ENCODE peak calls at places on chromosomes 7 and 10, in seven cellular contexts. One of them, this sample, is unnamed.
A peak's percentile ranks its signal among the peaks of the same experiment; 100 is the strongest.

GRCh38 chr7:104536956-104537355 is 208.6 kb downstream of the LHFPL3 start:
- DNase-seq in mesendoderm: no peak
- DNase-seq in aorta: no peak
- DNase-seq in RWPE2: no peak
- DNase-seq in upper lobe of right lung: no peak
- DNase-seq in hepatocyte: no peak
- DNase-seq in colonic mucosa: no peak
- DNase-seq in this sample: no peak

GRCh38 chr7:41705109-41705871 is 2.4 kb upstream of the INHBA start:
- DNase-seq in colonic mucosa: peak; percentile 87
- DNase-seq in mesendoderm: peak; percentile 92
- DNase-seq in hepatocyte: peak; percentile 95
- DNase-seq in RWPE2: peak; percentile 90
- DNase-seq in upper lobe of right lung: peak; percentile 95
- DNase-seq in aorta: peak; percentile 93
- DNase-seq in this sample: peak; percentile 30

GRCh38 chr7:42461537-42461936 is 224.5 kb upstream of the GLI3 start:
- DNase-seq in hepatocyte: no peak
- DNase-seq in upper lobe of right lung: no peak
- DNase-seq in colonic mucosa: no peak
- DNase-seq in aorta: no peak
- DNase-seq in mesendoderm: no peak
- DNase-seq in RWPE2: no peak
- DNase-seq in this sample: no peak

GRCh38 chr7:141389423-141389822 is 161.8 kb upstream of the AGK start:
- DNase-seq in colonic mucosa: no peak
- DNase-seq in upper lobe of right lung: no peak
- DNase-seq in mesendoderm: no peak
- DNase-seq in aorta: no peak
- DNase-seq in hepatocyte: no peak
- DNase-seq in RWPE2: no peak
- DNase-seq in this sample: no peak

GRCh38 chr7:150403376-150404171 is 24.4 kb downstream of the ZNF775 start:
- DNase-seq in RWPE2: no peak
- DNase-seq in upper lobe of right lung: peak; percentile 57
- DNase-seq in aorta: no peak
- DNase-seq in mesendoderm: no peak
- DNase-seq in colonic mucosa: no peak
- DNase-seq in hepatocyte: peak; percentile 6
- DNase-seq in this sample: no peak

GRCh38 chr10:86443936-86444335 is 77.3 kb upstream of the GRID1 start:
- DNase-seq in upper lobe of right lung: no peak
- DNase-seq in aorta: no peak
- DNase-seq in mesendoderm: no peak
- DNase-seq in RWPE2: no peak
- DNase-seq in hepatocyte: no peak
- DNase-seq in colonic mucosa: no peak
- DNase-seq in this sample: no peak

GRCh38 chr7:46864711-46865110 is 717.2 kb downstream of the TNS3 start:
- DNase-seq in RWPE2: no peak
- DNase-seq in hepatocyte: no peak
- DNase-seq in upper lobe of right lung: no peak
- DNase-seq in aorta: no peak
- DNase-seq in mesendoderm: no peak
- DNase-seq in colonic mucosa: no peak
- DNase-seq in this sample: no peak

GRCh38 chr10:69443354-69443753 is 7.9 kb upstream of the TSPAN15 start:
- DNase-seq in colonic mucosa: no peak
- DNase-seq in hepatocyte: no peak
- DNase-seq in aorta: no peak
- DNase-seq in RWPE2: no peak
- DNase-seq in mesendoderm: no peak
- DNase-seq in upper lobe of right lung: peak; percentile 8
- DNase-seq in this sample: no peak

GRCh38 chr7:39413866-39414668 is 152.1 kb upstream of the YAE1 start:
- DNase-seq in mesendoderm: peak; percentile 87
- DNase-seq in aorta: peak; percentile 59
- DNase-seq in RWPE2: peak; percentile 58
- DNase-seq in hepatocyte: peak; percentile 72
- DNase-seq in colonic mucosa: peak; percentile 32
- DNase-seq in upper lobe of right lung: peak; percentile 74
- DNase-seq in this sample: peak; percentile 73

GRCh38 chr7:83429493-83429892 is 219.4 kb downstream of the SEMA3E start:
- DNase-seq in hepatocyte: no peak
- DNase-seq in aorta: no peak
- DNase-seq in colonic mucosa: no peak
- DNase-seq in upper lobe of right lung: no peak
- DNase-seq in RWPE2: no peak
- DNase-seq in mesendoderm: peak; percentile 70
- DNase-seq in this sample: peak; percentile 8

GRCh38 chr10:77563638-77564270 is 73.9 kb downstream of the KCNMA1 start:
- DNase-seq in colonic mucosa: peak; percentile 69
- DNase-seq in upper lobe of right lung: no peak
- DNase-seq in RWPE2: no peak
- DNase-seq in aorta: no peak
- DNase-seq in mesendoderm: peak; percentile 38
- DNase-seq in hepatocyte: peak; percentile 35
- DNase-seq in this sample: no peak

GRCh38 chr7:7489546-7489945 is 46.1 kb downstream of the COL28A1 start:
- DNase-seq in upper lobe of right lung: no peak
- DNase-seq in aorta: no peak
- DNase-seq in RWPE2: no peak
- DNase-seq in mesendoderm: no peak
- DNase-seq in colonic mucosa: no peak
- DNase-seq in hepatocyte: no peak
- DNase-seq in this sample: no peak

GRCh38 chr10:52853704-52854103 is 81.1 kb upstream of the MBL2 start:
- DNase-seq in colonic mucosa: no peak
- DNase-seq in upper lobe of right lung: no peak
- DNase-seq in hepatocyte: no peak
- DNase-seq in mesendoderm: no peak
- DNase-seq in aorta: no peak
- DNase-seq in RWPE2: no peak
- DNase-seq in this sample: no peak

GRCh38 chr10:22631646-22632278 is 82.6 kb downstream of the PIP4K2A start:
- DNase-seq in upper lobe of right lung: no peak
- DNase-seq in mesendoderm: no peak
- DNase-seq in colonic mucosa: no peak
- DNase-seq in hepatocyte: no peak
- DNase-seq in RWPE2: no peak
- DNase-seq in aorta: no peak
- DNase-seq in this sample: no peak

GRCh38 chr7:133910761-133911160 is 216.4 kb upstream of the LRGUK start:
- DNase-seq in colonic mucosa: no peak
- DNase-seq in aorta: no peak
- DNase-seq in hepatocyte: no peak
- DNase-seq in upper lobe of right lung: no peak
- DNase-seq in RWPE2: no peak
- DNase-seq in mesendoderm: no peak
- DNase-seq in this sample: no peak

GRCh38 chr10:92830478-92831389 is 17.6 kb upstream of the EXOC6 start:
- DNase-seq in aorta: no peak
- DNase-seq in RWPE2: no peak
- DNase-seq in mesendoderm: no peak
- DNase-seq in hepatocyte: no peak
- DNase-seq in colonic mucosa: no peak
- DNase-seq in upper lobe of right lung: no peak
- DNase-seq in this sample: no peak

GRCh38 chr7:152647009-152647408 is 28.9 kb downstream of the XRCC2 start:
- DNase-seq in upper lobe of right lung: no peak
- DNase-seq in colonic mucosa: no peak
- DNase-seq in mesendoderm: no peak
- DNase-seq in hepatocyte: no peak
- DNase-seq in RWPE2: no peak
- DNase-seq in aorta: no peak
- DNase-seq in this sample: no peak

GRCh38 chr7:35465791-35466336 is 212.0 kb upstream of the TBX20 start:
- DNase-seq in RWPE2: no peak
- DNase-seq in colonic mucosa: no peak
- DNase-seq in hepatocyte: no peak
- DNase-seq in upper lobe of right lung: peak; percentile 90
- DNase-seq in mesendoderm: peak; percentile 34
- DNase-seq in aorta: no peak
- DNase-seq in this sample: no peak

GRCh38 chr7:50791921-50792341 is 9.2 kb upstream of the GRB10 start:
- DNase-seq in mesendoderm: peak; percentile 40
- DNase-seq in aorta: no peak
- DNase-seq in colonic mucosa: no peak
- DNase-seq in upper lobe of right lung: no peak
- DNase-seq in RWPE2: no peak
- DNase-seq in hepatocyte: peak; percentile 45
- DNase-seq in this sample: no peak

GRCh38 chr7:133550145-133550544 is 297.3 kb downstream of the EXOC4 start:
- DNase-seq in hepatocyte: no peak
- DNase-seq in upper lobe of right lung: no peak
- DNase-seq in mesendoderm: no peak
- DNase-seq in aorta: no peak
- DNase-seq in colonic mucosa: no peak
- DNase-seq in RWPE2: no peak
- DNase-seq in this sample: no peak

GRCh38 chr7:139771001-139771956 is 6.5 kb downstream of the HIPK2 start:
- DNase-seq in upper lobe of right lung: no peak
- DNase-seq in aorta: no peak
- DNase-seq in hepatocyte: no peak
- DNase-seq in colonic mucosa: no peak
- DNase-seq in RWPE2: no peak
- DNase-seq in mesendoderm: no peak
- DNase-seq in this sample: no peak

GRCh38 chr10:62057359-62057758 is 155.9 kb downstream of the ARID5B start:
- DNase-seq in aorta: no peak
- DNase-seq in colonic mucosa: no peak
- DNase-seq in mesendoderm: no peak
- DNase-seq in RWPE2: no peak
- DNase-seq in hepatocyte: no peak
- DNase-seq in upper lobe of right lung: no peak
- DNase-seq in this sample: no peak

GRCh38 chr10:62056660-62057059 is 155.2 kb downstream of the ARID5B start:
- DNase-seq in hepatocyte: no peak
- DNase-seq in RWPE2: no peak
- DNase-seq in colonic mucosa: no peak
- DNase-seq in aorta: no peak
- DNase-seq in upper lobe of right lung: no peak
- DNase-seq in mesendoderm: no peak
- DNase-seq in this sample: no peak

GRCh38 chr10:62058476-62058875 is 157.0 kb downstream of the ARID5B start:
- DNase-seq in upper lobe of right lung: no peak
- DNase-seq in aorta: no peak
- DNase-seq in colonic mucosa: no peak
- DNase-seq in RWPE2: no peak
- DNase-seq in mesendoderm: no peak
- DNase-seq in hepatocyte: no peak
- DNase-seq in this sample: no peak

GRCh38 chr10:62058896-62059423 is 157.5 kb downstream of the ARID5B start:
- DNase-seq in mesendoderm: no peak
- DNase-seq in colonic mucosa: no peak
- DNase-seq in RWPE2: no peak
- DNase-seq in hepatocyte: no peak
- DNase-seq in upper lobe of right lung: no peak
- DNase-seq in aorta: no peak
- DNase-seq in this sample: no peak

GRCh38 chr10:62057872-62058271 is 156.4 kb downstream of the ARID5B start:
- DNase-seq in aorta: no peak
- DNase-seq in hepatocyte: no peak
- DNase-seq in mesendoderm: no peak
- DNase-seq in upper lobe of right lung: no peak
- DNase-seq in colonic mucosa: no peak
- DNase-seq in RWPE2: no peak
- DNase-seq in this sample: no peak
- H3K4me3 ChIP-seq in aorta: peak overlapping the region; percentile 18
- H3K4me3 ChIP-seq in hepatocyte: no peak overlapping the region
- H3K4me3 ChIP-seq in mesendoderm: no peak overlapping the region
- H3K4me3 ChIP-seq in upper lobe of right lung: peak overlapping the region; percentile 17
- H3K4me3 ChIP-seq in colonic mucosa: no peak overlapping the region
- H3K4me3 ChIP-seq in RWPE2: no peak overlapping the region
- H3K4me3 ChIP-seq in this sample: no peak overlapping the region

DNA sequence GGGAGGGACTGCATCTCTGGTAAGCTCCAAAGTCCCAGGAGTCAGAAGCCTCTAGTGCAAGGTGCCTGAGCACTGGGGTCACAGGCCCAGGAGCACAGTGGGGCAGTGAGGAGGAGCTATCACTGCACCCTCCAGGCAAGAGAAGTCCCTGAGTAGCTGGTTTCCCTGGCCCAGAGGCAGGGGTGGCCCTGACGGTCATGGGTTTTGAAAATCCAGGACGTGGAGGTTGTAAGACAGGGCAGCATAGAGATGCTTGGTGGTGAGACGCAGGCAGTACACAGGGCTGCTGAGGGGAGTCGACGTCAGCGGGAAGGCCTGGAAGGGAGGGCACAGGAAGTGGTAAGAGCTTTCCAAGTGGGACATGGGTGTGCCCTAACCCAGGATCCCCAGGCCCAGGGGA is 23.0 kb downstream of the DPCD start:
- DNase-seq in hepatocyte: no peak
- DNase-seq in aorta: no peak
- DNase-seq in upper lobe of right lung: no peak
- DNase-seq in mesendoderm: no peak
- DNase-seq in colonic mucosa: no peak
- DNase-seq in RWPE2: no peak
- DNase-seq in this sample: no peak
- H3K27ac ChIP-seq in hepatocyte: no peak overlapping the region
- H3K27ac ChIP-seq in aorta: no peak overlapping the region
- H3K27ac ChIP-seq in upper lobe of right lung: no peak overlapping the region
- H3K27ac ChIP-seq in mesendoderm: no peak overlapping the region
- H3K27ac ChIP-seq in colonic mucosa: no peak overlapping the region
- H3K27ac ChIP-seq in RWPE2: no peak overlapping the region
- H3K27ac ChIP-seq in this sample: no peak overlapping the region

DNA sequence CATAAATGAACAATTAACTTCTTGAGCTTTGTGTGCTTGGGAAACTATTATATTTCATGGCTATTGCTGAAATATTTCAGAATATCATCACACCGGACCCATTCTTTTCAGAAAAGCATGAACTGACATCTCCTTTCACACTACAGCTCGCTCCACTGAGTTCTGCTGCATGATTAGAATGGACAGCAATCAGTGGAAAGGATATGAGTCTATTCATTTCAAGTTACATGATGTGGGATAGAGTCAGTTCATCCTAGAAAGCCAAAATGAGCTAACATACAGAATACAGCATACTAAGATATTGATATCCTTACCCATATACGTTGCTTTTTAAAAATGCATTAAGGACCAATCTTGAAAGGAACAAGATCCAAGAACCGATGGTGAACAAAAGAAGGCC is 1.1 kb upstream of the FAM53B start:
- DNase-seq in aorta: no peak
- DNase-seq in RWPE2: no peak
- DNase-seq in colonic mucosa: no peak
- DNase-seq in mesendoderm: no peak
- DNase-seq in upper lobe of right lung: no peak
- DNase-seq in hepatocyte: no peak
- DNase-seq in this sample: no peak
- H3K4me1 ChIP-seq in aorta: no peaks in the 10 kb centered on the region
- H3K4me1 ChIP-seq in RWPE2: peaks cover 54% of the 10 kb centered on the region
- H3K4me1 ChIP-seq in colonic mucosa: peaks cover 31% of the 10 kb centered on the region
- H3K4me1 ChIP-seq in mesendoderm: peaks cover 9% of the 10 kb centered on the region
- H3K4me1 ChIP-seq in upper lobe of right lung: peaks cover 33% of the 10 kb centered on the region
- H3K4me1 ChIP-seq in hepatocyte: peaks cover 28% of the 10 kb centered on the region
- H3K4me1 ChIP-seq in this sample: peaks cover 3% of the 10 kb centered on the region

DNA sequence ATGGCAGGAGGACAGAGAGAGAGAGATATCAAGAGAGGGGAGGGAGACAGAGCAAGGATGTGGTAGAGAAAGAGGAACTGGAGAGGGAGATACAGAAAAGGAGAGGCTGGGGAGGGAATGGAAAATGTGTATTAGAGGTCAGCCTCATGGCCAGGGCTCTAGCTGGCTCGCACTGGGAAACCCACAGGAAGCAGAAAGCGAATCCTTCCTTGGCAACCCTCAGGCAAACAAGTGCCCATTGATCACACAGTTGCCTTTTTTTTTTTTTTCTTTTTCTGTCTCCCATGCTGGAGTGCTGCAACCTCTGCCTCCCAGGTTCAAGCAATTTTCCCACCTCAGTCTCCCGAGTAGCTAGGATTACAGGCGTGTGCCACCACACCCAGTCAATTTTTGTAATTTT is 391.2 kb downstream of the TYW1 start:
- DNase-seq in colonic mucosa: no peak
- DNase-seq in upper lobe of right lung: no peak
- DNase-seq in hepatocyte: no peak
- DNase-seq in RWPE2: no peak
- DNase-seq in aorta: no peak
- DNase-seq in mesendoderm: no peak
- DNase-seq in this sample: no peak
- H3K4me3 ChIP-seq in colonic mucosa: no peak overlapping the region
- H3K4me3 ChIP-seq in upper lobe of right lung: no peak overlapping the region
- H3K4me3 ChIP-seq in hepatocyte: no peak overlapping the region
- H3K4me3 ChIP-seq in RWPE2: no peak overlapping the region
- H3K4me3 ChIP-seq in aorta: no peak overlapping the region
- H3K4me3 ChIP-seq in mesendoderm: no peak overlapping the region
- H3K4me3 ChIP-seq in this sample: no peak overlapping the region

This sample was measured in SJCRH30.